ENCODE peak calls at places on chromosomes 16 and 17, in six cellular contexts. One of them, this sample, is unnamed.

GRCh38 chr17:42111901-42112551 is 488 bp downstream of the DHX58 start:
- DNase-seq in IMR-90: peak
- DNase-seq in A549: no peak
- DNase-seq in GM23338: no peak
- DNase-seq in HCT116: no peak
- DNase-seq in PC-9: peak
- DNase-seq in this sample: peak

GRCh38 chr16:85394511-85395206 is 218.5 kb upstream of the GSE1 start:
- DNase-seq in IMR-90: no peak
- DNase-seq in A549: no peak
- DNase-seq in GM23338: no peak
- DNase-seq in HCT116: no peak
- DNase-seq in PC-9: no peak
- DNase-seq in this sample: no peak

GRCh38 chr17:8762012-8762411 is 3.7 kb upstream of the SPDYE4 start:
- DNase-seq in IMR-90: no peak
- DNase-seq in A549: no peak
- DNase-seq in GM23338: no peak
- DNase-seq in HCT116: no peak
- DNase-seq in PC-9: no peak
- DNase-seq in this sample: no peak

GRCh38 chr16:72312862-72313261 is 140.9 kb upstream of the PMFBP1 start:
- DNase-seq in IMR-90: peak
- DNase-seq in A549: no peak
- DNase-seq in GM23338: peak
- DNase-seq in HCT116: no peak
- DNase-seq in PC-9: no peak
- DNase-seq in this sample: peak

GRCh38 chr17:49191917-49192741 is 18.2 kb downstream of the GNGT2 start:
- DNase-seq in IMR-90: peak
- DNase-seq in A549: peak
- DNase-seq in GM23338: peak
- DNase-seq in HCT116: peak
- DNase-seq in PC-9: peak
- DNase-seq in this sample: peak

GRCh38 chr16:53817117-53817516 is 113.2 kb downstream of the FTO start:
- DNase-seq in IMR-90: peak
- DNase-seq in A549: peak
- DNase-seq in GM23338: no peak
- DNase-seq in HCT116: peak
- DNase-seq in PC-9: peak
- DNase-seq in this sample: peak

GRCh38 chr17:50316016-50316587 is 29.8 kb upstream of the XYLT2 start:
- DNase-seq in IMR-90: no peak
- DNase-seq in A549: no peak
- DNase-seq in GM23338: no peak
- DNase-seq in HCT116: no peak
- DNase-seq in PC-9: no peak
- DNase-seq in this sample: no peak

GRCh38 chr17:66540131-66540781 is 237.8 kb downstream of the PRKCA start:
- DNase-seq in IMR-90: peak
- DNase-seq in A549: no peak
- DNase-seq in GM23338: peak
- DNase-seq in HCT116: no peak
- DNase-seq in PC-9: no peak
- DNase-seq in this sample: peak

GRCh38 chr17:16938496-16939270 is 33.2 kb downstream of the TNFRSF13B start:
- DNase-seq in IMR-90: no peak
- DNase-seq in A549: no peak
- DNase-seq in GM23338: no peak
- DNase-seq in HCT116: no peak
- DNase-seq in PC-9: no peak
- DNase-seq in this sample: no peak

GRCh38 chr17:79183221-79184158 is 108.9 kb downstream of the ENGASE start:
- DNase-seq in IMR-90: no peak
- DNase-seq in A549: peak
- DNase-seq in GM23338: peak
- DNase-seq in HCT116: no peak
- DNase-seq in PC-9: no peak
- DNase-seq in this sample: no peak

GRCh38 chr17:83151442-83152220 is 72.2 kb downstream of the METRNL start:
- DNase-seq in IMR-90: peak
- DNase-seq in A549: no peak
- DNase-seq in GM23338: peak
- DNase-seq in HCT116: no peak
- DNase-seq in PC-9: no peak
- DNase-seq in this sample: peak

GRCh38 chr17:1347681-1348318 is 52.2 kb downstream of the YWHAE start:
- DNase-seq in IMR-90: peak
- DNase-seq in A549: no peak
- DNase-seq in GM23338: no peak
- DNase-seq in HCT116: no peak
- DNase-seq in PC-9: no peak
- DNase-seq in this sample: peak

GRCh38 chr17:82963104-82963950 is 116.1 kb upstream of the METRNL start:
- DNase-seq in IMR-90: peak
- DNase-seq in A549: no peak
- DNase-seq in GM23338: peak
- DNase-seq in HCT116: no peak
- DNase-seq in PC-9: peak
- DNase-seq in this sample: peak

GRCh38 chr16:85443116-85443515 is 170.0 kb upstream of the GSE1 start:
- DNase-seq in IMR-90: no peak
- DNase-seq in A549: no peak
- DNase-seq in GM23338: no peak
- DNase-seq in HCT116: no peak
- DNase-seq in PC-9: no peak
- DNase-seq in this sample: no peak

GRCh38 chr17:77814091-77814772 is 144.3 kb upstream of the TNRC6C start:
- DNase-seq in IMR-90: no peak
- DNase-seq in A549: no peak
- DNase-seq in GM23338: no peak
- DNase-seq in HCT116: no peak
- DNase-seq in PC-9: no peak
- DNase-seq in this sample: no peak

GRCh38 chr17:36550491-36551417 is 6.0 kb downstream of the GGNBP2 start:
- DNase-seq in IMR-90: no peak
- DNase-seq in A549: no peak
- DNase-seq in GM23338: no peak
- DNase-seq in HCT116: no peak
- DNase-seq in PC-9: no peak
- DNase-seq in this sample: no peak

GRCh38 chr17:76527430-76528111 is 9.9 kb downstream of the CYGB start:
- DNase-seq in IMR-90: peak
- DNase-seq in A549: no peak
- DNase-seq in GM23338: peak
- DNase-seq in HCT116: no peak
- DNase-seq in PC-9: peak
- DNase-seq in this sample: peak

GRCh38 chr16:81650982-81651562 is 128.0 kb upstream of the PLCG2 start:
- DNase-seq in IMR-90: no peak
- DNase-seq in A549: no peak
- DNase-seq in GM23338: peak
- DNase-seq in HCT116: no peak
- DNase-seq in PC-9: no peak
- DNase-seq in this sample: peak

GRCh38 chr16:85082553-85083050 is 29.7 kb downstream of the CIBAR2 start:
- DNase-seq in IMR-90: no peak
- DNase-seq in A549: no peak
- DNase-seq in GM23338: peak
- DNase-seq in HCT116: no peak
- DNase-seq in PC-9: no peak
- DNase-seq in this sample: no peak

GRCh38 chr17:40515011-40515410 is 13.6 kb upstream of the TNS4 start:
- DNase-seq in IMR-90: no peak
- DNase-seq in A549: no peak
- DNase-seq in GM23338: no peak
- DNase-seq in HCT116: no peak
- DNase-seq in PC-9: no peak
- DNase-seq in this sample: no peak

GRCh38 chr16:73016488-73016830 is 31.5 kb downstream of the ZFHX3 start:
- DNase-seq in IMR-90: no peak
- DNase-seq in A549: peak
- DNase-seq in GM23338: no peak
- DNase-seq in HCT116: no peak
- DNase-seq in PC-9: no peak
- DNase-seq in this sample: no peak

GRCh38 chr16:21075252-21075651 is 75.4 kb downstream of the DNAH3 start:
- DNase-seq in IMR-90: no peak
- DNase-seq in A549: no peak
- DNase-seq in GM23338: no peak
- DNase-seq in HCT116: no peak
- DNase-seq in PC-9: no peak
- DNase-seq in this sample: peak

DNA sequence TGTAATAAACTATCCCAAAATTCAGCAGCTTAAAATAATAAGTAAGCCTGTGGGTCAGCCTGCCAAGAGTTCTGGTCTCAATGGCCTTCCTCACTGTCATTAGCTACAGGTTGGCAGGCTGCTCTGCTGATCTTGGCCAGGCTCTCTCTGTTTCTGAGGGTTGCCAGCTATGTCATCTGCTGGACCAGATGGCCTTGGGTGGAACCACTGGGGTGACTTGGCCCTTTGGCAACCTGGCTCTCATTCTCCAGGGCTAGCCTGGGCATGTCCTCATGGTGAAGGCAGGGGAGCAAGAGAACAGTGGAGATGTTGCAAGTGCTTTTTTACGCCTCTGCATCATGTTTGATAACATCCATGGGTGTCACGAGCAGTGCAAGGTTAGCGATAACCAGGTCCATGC is 13.9 kb downstream of the ITGAM start:
- DNase-seq in IMR-90: no peak
- DNase-seq in A549: no peak
- DNase-seq in GM23338: no peak
- DNase-seq in HCT116: no peak
- DNase-seq in PC-9: no peak
- DNase-seq in this sample: no peak
- H3K4me2 ChIP-seq in IMR-90: no peak
- H3K4me2 ChIP-seq in A549: no peak
- H3K4me2 ChIP-seq in GM23338: no peak
- H3K4me2 ChIP-seq in HCT116: no peak
- H3K4me2 ChIP-seq in PC-9: no peak
- H3K4me2 ChIP-seq in this sample: no peak

GRCh38 chr17:35044181-35044580 is 19.3 kb downstream of the RFFL start:
- DNase-seq in IMR-90: no peak
- DNase-seq in A549: no peak
- DNase-seq in GM23338: no peak
- DNase-seq in HCT116: no peak
- DNase-seq in PC-9: no peak
- DNase-seq in this sample: no peak
- H3K4me2 ChIP-seq in IMR-90: no peak
- H3K4me2 ChIP-seq in A549: no peak
- H3K4me2 ChIP-seq in GM23338: no peak
- H3K4me2 ChIP-seq in HCT116: no peak
- H3K4me2 ChIP-seq in PC-9: no peak
- H3K4me2 ChIP-seq in this sample: no peak

DNA sequence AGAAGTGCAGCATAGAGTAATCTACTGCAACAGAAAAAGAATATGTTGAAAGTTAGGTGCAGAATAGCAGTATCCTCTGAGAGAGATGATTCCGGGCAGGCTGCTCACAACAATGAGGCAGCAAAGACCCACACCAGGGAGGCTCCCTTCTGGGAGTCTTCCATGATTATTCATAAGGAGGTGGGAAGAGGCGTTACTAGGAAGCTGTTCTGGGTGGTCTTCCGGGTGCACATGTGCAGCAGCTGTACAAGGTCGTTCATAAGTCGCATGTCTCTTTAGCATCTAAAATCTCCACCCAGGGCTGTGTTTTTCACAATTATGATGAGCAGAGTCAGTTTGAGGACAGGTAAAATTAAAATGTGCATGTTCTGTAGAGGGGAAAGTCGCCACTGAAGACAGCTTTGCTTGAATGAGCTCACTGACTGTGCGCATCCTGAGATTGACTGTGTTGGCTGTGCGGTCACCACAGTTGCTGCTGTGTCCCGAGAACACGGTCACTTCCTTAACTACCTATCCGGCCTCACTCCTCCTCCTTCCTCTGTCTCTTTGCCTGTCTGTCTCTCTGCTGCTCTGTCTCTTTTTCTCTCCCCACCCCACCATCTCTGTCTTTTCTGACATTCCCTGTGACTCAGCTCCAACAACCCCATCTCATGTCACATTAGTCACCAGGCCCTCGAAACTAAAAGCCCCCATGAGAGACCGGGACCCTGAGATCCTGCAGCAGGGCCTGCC is 125.5 kb upstream of the HSBP1 start:
- DNase-seq in IMR-90: no peak
- DNase-seq in A549: no peak
- DNase-seq in GM23338: no peak
- DNase-seq in HCT116: no peak
- DNase-seq in PC-9: no peak
- DNase-seq in this sample: no peak
- H3K4me2 ChIP-seq in IMR-90: no peak
- H3K4me2 ChIP-seq in A549: no peak
- H3K4me2 ChIP-seq in GM23338: no peak
- H3K4me2 ChIP-seq in HCT116: no peak
- H3K4me2 ChIP-seq in PC-9: no peak
- H3K4me2 ChIP-seq in this sample: no peak

DNA sequence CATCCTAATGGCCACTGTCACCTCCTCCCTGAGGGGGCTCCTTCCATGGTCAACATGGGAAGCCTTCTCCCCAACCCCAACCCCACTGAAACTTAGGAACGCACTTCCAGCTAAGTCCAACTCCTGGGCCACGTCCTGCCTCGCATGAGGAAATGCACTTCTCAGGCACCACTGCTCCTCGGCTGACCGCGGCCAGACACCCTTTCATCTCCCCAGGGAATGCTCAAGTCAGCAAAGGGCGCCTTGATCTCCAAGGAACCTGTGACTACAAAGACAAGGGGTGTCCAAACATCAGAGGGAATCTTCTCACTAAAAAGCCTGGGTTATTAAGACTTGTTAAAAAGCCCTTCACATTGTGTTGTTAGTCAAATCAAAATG is 124.9 kb upstream of the HSBP1 start:
- DNase-seq in IMR-90: no peak
- DNase-seq in A549: no peak
- DNase-seq in GM23338: no peak
- DNase-seq in HCT116: no peak
- DNase-seq in PC-9: no peak
- DNase-seq in this sample: no peak
- H3K4me2 ChIP-seq in IMR-90: no peak
- H3K4me2 ChIP-seq in A549: no peak
- H3K4me2 ChIP-seq in GM23338: no peak
- H3K4me2 ChIP-seq in HCT116: no peak
- H3K4me2 ChIP-seq in PC-9: no peak
- H3K4me2 ChIP-seq in this sample: no peak

GRCh38 chr17:75268931-75269330 is 2.1 kb downstream of the MIF4GD start:
- DNase-seq in IMR-90: no peak
- DNase-seq in A549: no peak
- DNase-seq in GM23338: no peak
- DNase-seq in HCT116: no peak
- DNase-seq in PC-9: no peak
- DNase-seq in this sample: no peak
- H3K4me2 ChIP-seq in IMR-90: no peak
- H3K4me2 ChIP-seq in A549: no peak
- H3K4me2 ChIP-seq in GM23338: no peak
- H3K4me2 ChIP-seq in HCT116: peak
- H3K4me2 ChIP-seq in PC-9: peak
- H3K4me2 ChIP-seq in this sample: no peak